ENCODE peak calls at places on chromosome 22, in ten cellular contexts. One of them, this sample, is unnamed. For H3K9me3, the result is how much of the 10 kb centered on the place peaks cover.

GRCh38 chr22:24289138-24289537 is 18.5 kb downstream of the SPECC1L start:
- DNase-seq in cardiac muscle cell: peak
- DNase-seq in A549: no peak
- DNase-seq in left ventricle myocardium inferior: no peak
- DNase-seq in effector memory CD4-positive, alpha-beta T cell: no peak
- DNase-seq in Caco-2: no peak
- DNase-seq in K562: no peak
- DNase-seq in IMR-90: peak
- DNase-seq in colonic mucosa: no peak
- DNase-seq in tibial nerve: no peak
- DNase-seq in this sample: no peak

GRCh38 chr22:49807780-49808708 is 19.6 kb downstream of the BRD1 start:
- DNase-seq in cardiac muscle cell: peak
- DNase-seq in A549: no peak
- DNase-seq in left ventricle myocardium inferior: no peak
- DNase-seq in effector memory CD4-positive, alpha-beta T cell: no peak
- DNase-seq in Caco-2: no peak
- DNase-seq in K562: peak
- DNase-seq in IMR-90: no peak
- DNase-seq in colonic mucosa: no peak
- DNase-seq in tibial nerve: no peak
- DNase-seq in this sample: no peak

GRCh38 chr22:27413702-27414101 is 387.9 kb downstream of the MN1 start:
- DNase-seq in cardiac muscle cell: no peak
- DNase-seq in A549: no peak
- DNase-seq in left ventricle myocardium inferior: no peak
- DNase-seq in effector memory CD4-positive, alpha-beta T cell: no peak
- DNase-seq in Caco-2: no peak
- DNase-seq in K562: no peak
- DNase-seq in IMR-90: no peak
- DNase-seq in colonic mucosa: no peak
- DNase-seq in tibial nerve: no peak
- DNase-seq in this sample: no peak

GRCh38 chr22:49305215-49305965 is 522.3 kb downstream of the BRD1 start:
- DNase-seq in cardiac muscle cell: peak
- DNase-seq in A549: peak
- DNase-seq in left ventricle myocardium inferior: peak
- DNase-seq in effector memory CD4-positive, alpha-beta T cell: no peak
- DNase-seq in Caco-2: peak
- DNase-seq in K562: peak
- DNase-seq in IMR-90: no peak
- DNase-seq in colonic mucosa: peak
- DNase-seq in tibial nerve: peak
- DNase-seq in this sample: peak

GRCh38 chr22:49095366-49095765 is 732.3 kb downstream of the BRD1 start:
- DNase-seq in cardiac muscle cell: no peak
- DNase-seq in A549: no peak
- DNase-seq in left ventricle myocardium inferior: no peak
- DNase-seq in effector memory CD4-positive, alpha-beta T cell: no peak
- DNase-seq in Caco-2: no peak
- DNase-seq in K562: no peak
- DNase-seq in IMR-90: no peak
- DNase-seq in colonic mucosa: no peak
- DNase-seq in tibial nerve: no peak
- DNase-seq in this sample: no peak

GRCh38 chr22:27329966-27330645 is 471.4 kb downstream of the MN1 start:
- DNase-seq in cardiac muscle cell: no peak
- DNase-seq in A549: no peak
- DNase-seq in left ventricle myocardium inferior: no peak
- DNase-seq in effector memory CD4-positive, alpha-beta T cell: no peak
- DNase-seq in Caco-2: no peak
- DNase-seq in K562: no peak
- DNase-seq in IMR-90: no peak
- DNase-seq in colonic mucosa: no peak
- DNase-seq in tibial nerve: no peak
- DNase-seq in this sample: no peak

GRCh38 chr22:49447837-49448236 is 379.8 kb downstream of the BRD1 start:
- DNase-seq in cardiac muscle cell: no peak
- DNase-seq in A549: no peak
- DNase-seq in left ventricle myocardium inferior: no peak
- DNase-seq in effector memory CD4-positive, alpha-beta T cell: no peak
- DNase-seq in Caco-2: no peak
- DNase-seq in K562: no peak
- DNase-seq in IMR-90: no peak
- DNase-seq in colonic mucosa: no peak
- DNase-seq in tibial nerve: no peak
- DNase-seq in this sample: no peak

GRCh38 chr22:36775589-36775965 is 342 bp downstream of the IFT27 start:
- DNase-seq in cardiac muscle cell: peak
- DNase-seq in A549: no peak
- DNase-seq in left ventricle myocardium inferior: peak
- DNase-seq in effector memory CD4-positive, alpha-beta T cell: no peak
- DNase-seq in Caco-2: peak
- DNase-seq in K562: no peak
- DNase-seq in IMR-90: peak
- DNase-seq in colonic mucosa: peak
- DNase-seq in tibial nerve: no peak
- DNase-seq in this sample: peak

GRCh38 chr22:20957691-20958440 is 9.2 kb upstream of the AIFM3 start:
- DNase-seq in cardiac muscle cell: peak
- DNase-seq in A549: peak
- DNase-seq in left ventricle myocardium inferior: peak
- DNase-seq in effector memory CD4-positive, alpha-beta T cell: no peak
- DNase-seq in Caco-2: peak
- DNase-seq in K562: no peak
- DNase-seq in IMR-90: no peak
- DNase-seq in colonic mucosa: peak
- DNase-seq in tibial nerve: no peak
- DNase-seq in this sample: no peak

GRCh38 chr22:20955548-20955947 is 11.5 kb upstream of the AIFM3 start:
- DNase-seq in cardiac muscle cell: no peak
- DNase-seq in A549: no peak
- DNase-seq in left ventricle myocardium inferior: no peak
- DNase-seq in effector memory CD4-positive, alpha-beta T cell: no peak
- DNase-seq in Caco-2: no peak
- DNase-seq in K562: no peak
- DNase-seq in IMR-90: no peak
- DNase-seq in colonic mucosa: no peak
- DNase-seq in tibial nerve: no peak
- DNase-seq in this sample: no peak

GRCh38 chr22:20959578-20960461 is 7.2 kb upstream of the AIFM3 start:
- DNase-seq in cardiac muscle cell: no peak
- DNase-seq in A549: no peak
- DNase-seq in left ventricle myocardium inferior: no peak
- DNase-seq in effector memory CD4-positive, alpha-beta T cell: no peak
- DNase-seq in Caco-2: no peak
- DNase-seq in K562: no peak
- DNase-seq in IMR-90: no peak
- DNase-seq in colonic mucosa: no peak
- DNase-seq in tibial nerve: no peak
- DNase-seq in this sample: no peak

GRCh38 chr22:20956258-20957117 is 10.6 kb upstream of the AIFM3 start:
- DNase-seq in cardiac muscle cell: peak
- DNase-seq in A549: peak
- DNase-seq in left ventricle myocardium inferior: no peak
- DNase-seq in effector memory CD4-positive, alpha-beta T cell: no peak
- DNase-seq in Caco-2: peak
- DNase-seq in K562: no peak
- DNase-seq in IMR-90: peak
- DNase-seq in colonic mucosa: peak
- DNase-seq in tibial nerve: no peak
- DNase-seq in this sample: no peak

DNA sequence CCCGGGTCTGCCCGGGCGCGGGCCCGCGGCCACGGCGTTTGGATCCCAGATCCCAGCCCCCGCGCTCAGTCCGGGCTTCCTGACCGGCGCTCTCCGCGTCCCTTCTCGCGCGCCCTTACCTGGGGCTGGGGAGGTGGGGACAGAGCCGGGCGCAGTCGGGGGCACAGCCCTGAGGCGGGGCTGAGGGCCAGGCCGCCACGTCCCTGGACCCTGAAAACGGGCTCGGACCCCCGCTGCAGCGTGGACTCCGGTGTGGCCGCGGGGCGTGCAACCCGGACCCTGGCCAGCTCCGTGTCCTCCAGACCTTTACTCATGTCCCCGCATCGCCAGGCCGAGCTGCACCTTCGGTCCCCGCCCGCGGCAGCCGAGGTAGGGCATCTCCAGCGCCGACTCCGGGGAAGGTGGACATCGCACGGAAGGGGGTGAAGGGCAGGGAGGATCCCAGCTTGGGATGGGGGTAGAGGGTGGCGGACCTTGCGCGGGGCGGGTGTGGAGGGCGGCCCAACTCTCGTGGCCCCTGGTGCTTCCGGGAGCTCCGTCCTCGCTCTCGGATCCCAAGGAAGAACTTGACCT is 9.9 kb upstream of the AIFM3 start:
- DNase-seq in cardiac muscle cell: peak
- DNase-seq in A549: peak
- DNase-seq in left ventricle myocardium inferior: no peak
- DNase-seq in effector memory CD4-positive, alpha-beta T cell: no peak
- DNase-seq in Caco-2: peak
- DNase-seq in K562: no peak
- DNase-seq in IMR-90: no peak
- DNase-seq in colonic mucosa: no peak
- DNase-seq in tibial nerve: no peak
- DNase-seq in this sample: no peak
- H3K9me3 ChIP-seq in cardiac muscle cell: under half
- H3K9me3 ChIP-seq in A549: under half
- H3K9me3 ChIP-seq in left ventricle myocardium inferior: under half
- H3K9me3 ChIP-seq in effector memory CD4-positive, alpha-beta T cell: under half
- H3K9me3 ChIP-seq in Caco-2: under half
- H3K9me3 ChIP-seq in K562: under half
- H3K9me3 ChIP-seq in IMR-90: under half
- H3K9me3 ChIP-seq in colonic mucosa: under half
- H3K9me3 ChIP-seq in tibial nerve: under half
- H3K9me3 ChIP-seq in this sample: under half

DNA sequence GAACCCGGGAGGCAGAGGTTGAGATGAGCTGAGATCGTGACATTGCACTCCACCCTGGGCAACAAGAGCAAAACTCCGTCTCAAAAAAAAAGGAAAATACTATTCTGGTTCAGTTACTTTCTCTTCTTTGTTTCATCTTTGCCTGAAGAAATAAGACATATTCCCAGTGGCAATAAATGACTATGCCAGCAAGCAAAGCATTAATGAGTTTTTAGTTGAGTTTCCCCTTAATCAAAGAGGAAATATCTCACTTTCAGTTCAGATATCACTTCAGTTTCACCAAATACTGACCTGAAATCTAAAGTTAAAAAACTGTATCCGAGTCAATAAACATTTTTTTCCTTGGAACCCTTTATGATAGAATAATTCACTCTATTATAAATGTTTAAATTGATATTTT is 10.3 kb downstream of the PISD start:
- DNase-seq in cardiac muscle cell: no peak
- DNase-seq in A549: no peak
- DNase-seq in left ventricle myocardium inferior: no peak
- DNase-seq in effector memory CD4-positive, alpha-beta T cell: no peak
- DNase-seq in Caco-2: no peak
- DNase-seq in K562: no peak
- DNase-seq in IMR-90: no peak
- DNase-seq in colonic mucosa: no peak
- DNase-seq in tibial nerve: no peak
- DNase-seq in this sample: no peak
- H3K9me3 ChIP-seq in cardiac muscle cell: under half
- H3K9me3 ChIP-seq in A549: under half
- H3K9me3 ChIP-seq in left ventricle myocardium inferior: under half
- H3K9me3 ChIP-seq in effector memory CD4-positive, alpha-beta T cell: under half
- H3K9me3 ChIP-seq in Caco-2: under half
- H3K9me3 ChIP-seq in K562: under half
- H3K9me3 ChIP-seq in IMR-90: under half
- H3K9me3 ChIP-seq in colonic mucosa: under half
- H3K9me3 ChIP-seq in tibial nerve: under half
- H3K9me3 ChIP-seq in this sample: under half

GRCh38 chr22:47240116-47240515 is 477.7 kb downstream of the TBC1D22A start:
- DNase-seq in cardiac muscle cell: no peak
- DNase-seq in A549: no peak
- DNase-seq in left ventricle myocardium inferior: no peak
- DNase-seq in effector memory CD4-positive, alpha-beta T cell: no peak
- DNase-seq in Caco-2: no peak
- DNase-seq in K562: no peak
- DNase-seq in IMR-90: no peak
- DNase-seq in colonic mucosa: no peak
- DNase-seq in tibial nerve: no peak
- DNase-seq in this sample: no peak

GRCh38 chr22:47233316-47234243 is 471.1 kb downstream of the TBC1D22A start:
- DNase-seq in cardiac muscle cell: no peak
- DNase-seq in A549: no peak
- DNase-seq in left ventricle myocardium inferior: no peak
- DNase-seq in effector memory CD4-positive, alpha-beta T cell: no peak
- DNase-seq in Caco-2: no peak
- DNase-seq in K562: no peak
- DNase-seq in IMR-90: no peak
- DNase-seq in colonic mucosa: no peak
- DNase-seq in tibial nerve: no peak
- DNase-seq in this sample: no peak

GRCh38 chr22:47238886-47239860 is 476.7 kb downstream of the TBC1D22A start:
- DNase-seq in cardiac muscle cell: no peak
- DNase-seq in A549: no peak
- DNase-seq in left ventricle myocardium inferior: no peak
- DNase-seq in effector memory CD4-positive, alpha-beta T cell: no peak
- DNase-seq in Caco-2: no peak
- DNase-seq in K562: no peak
- DNase-seq in IMR-90: no peak
- DNase-seq in colonic mucosa: no peak
- DNase-seq in tibial nerve: no peak
- DNase-seq in this sample: no peak

GRCh38 chr22:47236718-47237117 is 474.3 kb downstream of the TBC1D22A start:
- DNase-seq in cardiac muscle cell: no peak
- DNase-seq in A549: no peak
- DNase-seq in left ventricle myocardium inferior: no peak
- DNase-seq in effector memory CD4-positive, alpha-beta T cell: no peak
- DNase-seq in Caco-2: no peak
- DNase-seq in K562: no peak
- DNase-seq in IMR-90: no peak
- DNase-seq in colonic mucosa: no peak
- DNase-seq in tibial nerve: no peak
- DNase-seq in this sample: no peak

GRCh38 chr22:47237890-47238480 is 475.5 kb downstream of the TBC1D22A start:
- DNase-seq in cardiac muscle cell: no peak
- DNase-seq in A549: no peak
- DNase-seq in left ventricle myocardium inferior: no peak
- DNase-seq in effector memory CD4-positive, alpha-beta T cell: no peak
- DNase-seq in Caco-2: no peak
- DNase-seq in K562: no peak
- DNase-seq in IMR-90: no peak
- DNase-seq in colonic mucosa: no peak
- DNase-seq in tibial nerve: no peak
- DNase-seq in this sample: no peak
- H3K9me3 ChIP-seq in cardiac muscle cell: under half
- H3K9me3 ChIP-seq in A549: under half
- H3K9me3 ChIP-seq in left ventricle myocardium inferior: under half
- H3K9me3 ChIP-seq in effector memory CD4-positive, alpha-beta T cell: under half
- H3K9me3 ChIP-seq in Caco-2: under half
- H3K9me3 ChIP-seq in K562: under half
- H3K9me3 ChIP-seq in IMR-90: under half
- H3K9me3 ChIP-seq in colonic mucosa: under half
- H3K9me3 ChIP-seq in tibial nerve: under half
- H3K9me3 ChIP-seq in this sample: under half

GRCh38 chr22:47295982-47296381 is 533.5 kb downstream of the TBC1D22A start:
- DNase-seq in cardiac muscle cell: no peak
- DNase-seq in A549: no peak
- DNase-seq in left ventricle myocardium inferior: no peak
- DNase-seq in effector memory CD4-positive, alpha-beta T cell: no peak
- DNase-seq in Caco-2: no peak
- DNase-seq in K562: no peak
- DNase-seq in IMR-90: no peak
- DNase-seq in colonic mucosa: no peak
- DNase-seq in tibial nerve: no peak
- DNase-seq in this sample: no peak

GRCh38 chr22:47293368-47294221 is 531.1 kb downstream of the TBC1D22A start:
- DNase-seq in cardiac muscle cell: no peak
- DNase-seq in A549: no peak
- DNase-seq in left ventricle myocardium inferior: no peak
- DNase-seq in effector memory CD4-positive, alpha-beta T cell: no peak
- DNase-seq in Caco-2: no peak
- DNase-seq in K562: no peak
- DNase-seq in IMR-90: no peak
- DNase-seq in colonic mucosa: no peak
- DNase-seq in tibial nerve: no peak
- DNase-seq in this sample: no peak

GRCh38 chr22:47294222-47294532 is 531.7 kb downstream of the TBC1D22A start:
- DNase-seq in cardiac muscle cell: peak
- DNase-seq in A549: no peak
- DNase-seq in left ventricle myocardium inferior: no peak
- DNase-seq in effector memory CD4-positive, alpha-beta T cell: no peak
- DNase-seq in Caco-2: no peak
- DNase-seq in K562: no peak
- DNase-seq in IMR-90: peak
- DNase-seq in colonic mucosa: no peak
- DNase-seq in tibial nerve: no peak
- DNase-seq in this sample: no peak

GRCh38 chr22:47295226-47295901 is 532.9 kb downstream of the TBC1D22A start:
- DNase-seq in cardiac muscle cell: no peak
- DNase-seq in A549: no peak
- DNase-seq in left ventricle myocardium inferior: no peak
- DNase-seq in effector memory CD4-positive, alpha-beta T cell: no peak
- DNase-seq in Caco-2: no peak
- DNase-seq in K562: no peak
- DNase-seq in IMR-90: no peak
- DNase-seq in colonic mucosa: no peak
- DNase-seq in tibial nerve: no peak
- DNase-seq in this sample: no peak

DNA sequence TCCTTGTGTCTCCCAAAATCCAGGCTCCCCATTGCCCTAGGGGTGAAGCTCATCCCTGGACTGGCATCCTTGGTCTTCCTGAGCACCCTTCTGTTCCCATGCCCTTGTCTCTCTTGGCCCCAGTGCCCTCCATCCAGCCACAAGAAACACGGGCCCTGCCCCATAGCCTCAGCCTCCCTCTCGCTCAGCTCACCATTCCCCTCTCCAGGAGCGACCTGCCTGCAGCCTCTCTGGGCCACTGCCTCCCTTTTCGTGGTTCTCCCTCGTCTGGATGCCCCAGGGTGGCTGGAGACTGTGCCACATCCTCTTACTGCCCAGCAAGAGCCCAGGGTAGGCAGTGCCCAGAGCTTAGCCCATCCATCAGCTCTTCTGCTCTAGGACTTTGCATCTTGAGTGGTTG is 532.1 kb downstream of the TBC1D22A start:
- DNase-seq in cardiac muscle cell: no peak
- DNase-seq in A549: no peak
- DNase-seq in left ventricle myocardium inferior: no peak
- DNase-seq in effector memory CD4-positive, alpha-beta T cell: no peak
- DNase-seq in Caco-2: no peak
- DNase-seq in K562: no peak
- DNase-seq in IMR-90: no peak
- DNase-seq in colonic mucosa: no peak
- DNase-seq in tibial nerve: no peak
- DNase-seq in this sample: no peak
- H3K9me3 ChIP-seq in cardiac muscle cell: under half
- H3K9me3 ChIP-seq in A549: under half
- H3K9me3 ChIP-seq in left ventricle myocardium inferior: under half
- H3K9me3 ChIP-seq in effector memory CD4-positive, alpha-beta T cell: under half
- H3K9me3 ChIP-seq in Caco-2: under half
- H3K9me3 ChIP-seq in K562: under half
- H3K9me3 ChIP-seq in IMR-90: under half
- H3K9me3 ChIP-seq in colonic mucosa: under half
- H3K9me3 ChIP-seq in tibial nerve: under half
- H3K9me3 ChIP-seq in this sample: under half

This sample was measured in T-helper 17 cell.